ENCODE peak calls at places on chromosomes 6 and 20, in five cellular contexts. D is upper lobe of right lung, C is adipocyte, W is HCT116, S is GM06990. L is an unnamed sample.

GRCh38 chr6:70299456-70299855 is 3.4 kb downstream of the COL9A1 start:
- DNase-seq in C (no peak), W (no peak), S (no peak), D (no peak), L (no peak)

GRCh38 chr20:23320317-23320716 is 30.3 kb upstream of the NXT1 start:
- DNase-seq in C (peak; percentile 30), W (peak; percentile 26), D (no peak), S (no peak), L (no peak)

GRCh38 chr20:41213150-41213820 is 75.9 kb downstream of the PLCG1 start:
- DNase-seq in W (no peak), C (peak; percentile 47), D (no peak), S (no peak), L (peak; percentile 39)

GRCh38 chr6:5937936-5938706 is 68.6 kb downstream of the NRN1 start:
- DNase-seq in D (no peak), W (no peak), S (no peak), C (no peak), L (no peak)

GRCh38 chr6:119256978-119257462 is 92.5 kb downstream of the MAN1A1 start:
- DNase-seq in W (no peak), C (no peak), S (no peak), D (no peak), L (no peak)

GRCh38 chr20:60206259-60206658 is 248.0 kb downstream of the CDH26 start:
- DNase-seq in D (no peak), W (peak; percentile 2), C (peak; percentile 28), S (no peak), L (peak; percentile 34)

GRCh38 chr20:13028673-13029072 is 19.9 kb downstream of the SPTLC3 start:
- DNase-seq in S (no peak), W (no peak), C (no peak), D (no peak), L (no peak)

GRCh38 chr6:168206681-168207274 is 112.8 kb downstream of the DACT2 start:
- DNase-seq in C (no peak), W (no peak), S (no peak), D (peak; percentile 30), L (peak; percentile 85)

GRCh38 chr6:45222380-45222779 is 105.8 kb upstream of the RUNX2 start:
- DNase-seq in C (no peak), D (no peak), W (no peak), S (no peak), L (no peak)

GRCh38 chr6:82095091-82095490 is 152.5 kb downstream of the IBTK start:
- DNase-seq in C (no peak), S (no peak), W (no peak), D (no peak), L (no peak)

GRCh38 chr6:134217110-134217509 is 100.8 kb downstream of the SGK1 start:
- DNase-seq in C (no peak), W (no peak), D (no peak), S (no peak), L (no peak)

GRCh38 chr6:142207265-142207877 is 60.3 kb downstream of the VTA1 start:
- DNase-seq in S (no peak), C (peak; percentile 63), D (no peak), W (peak; percentile 26), L (peak; percentile 7)

GRCh38 chr20:64159711-64160110 is 4.5 kb upstream of the MYT1 start:
- DNase-seq in S (no peak), C (no peak), D (no peak), W (no peak), L (no peak)
- H3K27me3 ChIP-seq in S (no peaks in the 10 kb centered on the region), C (peaks cover 79% of the 10 kb centered on the region), D (peaks cover 57% of the 10 kb centered on the region), W (no peaks in the 10 kb centered on the region), L (peaks cover 25% of the 10 kb centered on the region)

DNA sequence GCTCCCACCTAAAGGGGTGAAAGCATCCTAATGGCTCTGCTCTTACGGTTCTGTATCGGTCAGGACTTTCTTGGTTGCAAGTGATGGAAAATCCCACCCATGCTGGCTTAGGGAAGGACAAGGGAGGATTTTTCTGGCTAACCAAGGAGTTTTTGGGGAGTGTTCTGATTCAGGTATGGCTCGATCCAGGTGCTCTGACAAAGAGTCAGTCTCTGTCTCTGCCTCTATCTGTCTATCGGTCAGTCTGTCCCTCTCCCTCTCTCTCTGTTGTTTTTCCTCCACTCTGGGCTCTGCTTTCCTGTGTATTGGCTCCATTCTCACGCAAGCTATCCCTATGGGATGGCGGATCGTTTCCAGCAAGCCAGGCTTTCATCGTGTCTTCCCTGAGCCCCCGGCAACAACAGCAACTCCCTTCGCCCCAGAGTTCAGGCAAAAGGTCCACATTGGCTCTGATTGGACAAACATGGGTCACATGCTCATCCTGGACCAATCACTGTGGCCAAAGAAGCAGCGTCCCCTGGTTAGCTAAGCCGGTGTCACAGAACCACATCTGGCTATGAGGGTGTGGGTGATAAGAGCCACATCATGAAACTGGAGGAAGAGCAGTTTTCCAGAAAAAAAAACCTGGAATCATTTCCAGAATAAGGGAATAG is 160.3 kb downstream of the BMP7 start:
- DNase-seq in S (no peak), C (no peak), W (peak; percentile 22), D (no peak), L (no peak)
- H3K36me3 ChIP-seq in S (no peaks in the 10 kb centered on the region), C (no peaks in the 10 kb centered on the region), W (no peaks in the 10 kb centered on the region), D (no peaks in the 10 kb centered on the region), L (no peaks in the 10 kb centered on the region)

GRCh38 chr6:84269947-84270733 is 42.7 kb upstream of the CEP162 start:
- DNase-seq in W (no peak), S (no peak), D (no peak), C (no peak), L (no peak)
- H3K4me3 ChIP-seq in W (no peak overlapping the region), S (no peak overlapping the region), D (no peak overlapping the region), C (no peak overlapping the region), L (no peak overlapping the region)

DNA sequence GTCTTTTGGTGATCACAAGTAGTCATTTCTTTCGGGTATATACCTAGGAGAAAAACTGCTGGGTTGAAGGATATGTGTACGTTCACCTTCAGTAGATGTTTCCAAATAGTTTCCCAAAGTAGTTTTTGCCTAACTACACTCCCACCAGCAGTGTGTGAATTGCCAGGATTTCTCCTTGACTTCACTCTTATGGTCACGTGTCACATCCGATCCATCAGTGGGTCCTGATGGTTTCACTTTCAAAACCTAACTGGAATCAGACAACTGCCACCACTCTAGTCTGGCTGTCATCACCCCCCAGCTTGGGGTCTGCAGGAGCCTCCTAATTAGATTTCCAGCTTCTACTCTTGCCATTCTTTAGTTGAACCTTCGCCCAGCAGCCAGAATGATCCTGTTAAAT is 8.5 kb upstream of the SLC12A5 start:
- DNase-seq in W (no peak), D (no peak), S (no peak), C (no peak), L (no peak)
- H3K27me3 ChIP-seq in W (peaks cover 9% of the 10 kb centered on the region), D (peaks cover 44% of the 10 kb centered on the region), S (no peaks in the 10 kb centered on the region), C (peaks cover 66% of the 10 kb centered on the region), L (peaks cover 2% of the 10 kb centered on the region)

DNA sequence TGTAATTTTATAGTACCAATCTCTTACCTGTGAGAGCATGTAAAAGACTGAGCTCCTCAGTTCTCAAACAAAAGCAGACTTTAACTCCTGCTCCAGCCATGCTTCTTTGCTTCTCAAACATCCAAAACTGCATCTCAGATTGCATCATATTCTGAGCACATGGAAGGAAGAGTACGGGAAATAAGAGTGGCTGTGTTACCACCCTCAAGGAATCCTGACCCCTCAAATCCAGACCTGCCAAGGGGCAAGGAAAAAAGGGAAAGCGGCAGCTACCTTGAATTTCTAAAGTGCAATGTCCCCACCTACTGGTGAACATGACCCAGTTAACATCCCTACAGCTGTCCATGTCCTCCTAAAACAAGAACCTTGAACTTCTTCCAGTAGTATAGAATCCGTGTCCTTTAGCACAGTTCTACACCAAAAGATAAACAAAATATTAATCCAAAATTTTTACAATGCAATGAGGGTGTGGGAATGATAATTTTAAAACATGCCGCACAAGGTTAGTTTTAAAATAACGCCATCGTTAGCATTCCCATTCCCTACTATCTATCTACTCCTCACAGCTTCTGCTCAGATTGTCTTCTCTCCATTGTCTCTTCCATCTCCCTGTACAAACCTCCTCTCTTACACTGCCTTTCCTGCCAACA is 34.1 kb upstream of the HLA-DQB1 start:
- DNase-seq in D (no peak), C (peak; percentile 68), W (peak; percentile 61), S (no peak), L (no peak)
- H3K36me3 ChIP-seq in D (no peaks in the 10 kb centered on the region), C (no peaks in the 10 kb centered on the region), W (no peaks in the 10 kb centered on the region), S (no peaks in the 10 kb centered on the region), L (no peaks in the 10 kb centered on the region)

L was measured in MG63.